ENCODE peak calls at places on chromosomes 6 and 20, in six cellular contexts. D, X, J, A, S and N are unnamed samples.

GRCh38 chr6:72032056-72032455 is 145.7 kb downstream of the RIMS1 start:
- DNase-seq in S (no peak), J (no peak), A (peak), D (no peak), X (no peak), N (no peak)

GRCh38 chr6:33963351-33963750 is 159.5 kb upstream of the MLN start:
- DNase-seq in X (no peak), J (no peak), D (no peak), A (no peak), S (no peak), N (no peak)

GRCh38 chr6:127893541-127893940 is 7.3 kb downstream of the THEMIS start:
- DNase-seq in A (no peak), X (no peak), S (no peak), D (no peak), J (no peak), N (no peak)

GRCh38 chr6:46504242-46504641 is 13.0 kb upstream of the RCAN2 start:
- DNase-seq in A (no peak), J (no peak), X (no peak), S (no peak), D (no peak), N (no peak)

GRCh38 chr6:4774715-4775590 is 1.3 kb upstream of the CDYL start:
- DNase-seq in X (peak), A (no peak), S (no peak), J (no peak), D (no peak), N (peak)

GRCh38 chr6:161131367-161131766 is 139.8 kb downstream of the MAP3K4 start:
- DNase-seq in J (no peak), A (no peak), X (no peak), S (no peak), D (no peak), N (no peak)

GRCh38 chr6:119495230-119495683 is 145.7 kb upstream of the MAN1A1 start:
- DNase-seq in D (no peak), J (peak), S (no peak), A (no peak), X (no peak), N (no peak)

GRCh38 chr6:125789576-125790402 is 971 bp upstream of the NCOA7 start:
- DNase-seq in A (peak), X (peak), J (peak), D (peak), S (peak), N (no peak)

GRCh38 chr20:40488401-40488800 is 200.6 kb downstream of the MAFB start:
- DNase-seq in D (no peak), A (no peak), J (no peak), X (no peak), S (no peak), N (no peak)

GRCh38 chr20:61135266-61135665 is 116.8 kb upstream of the CDH4 start:
- DNase-seq in D (no peak), J (no peak), A (no peak), X (no peak), S (no peak), N (no peak)